ENCODE peak calls at places on chromosomes 5 and 9, in nine cellular contexts. P is AG04449, E is GM12865, C is A673, Z is lower leg skin, J is breast epithelium, N is endothelial cell of umbilical vein, L is IMR-90, W is neural crest cell. F is an unnamed sample.

GRCh38 chr5:40882291-40882690 is 27.0 kb upstream of the C7 start:
- DNase-seq in P (no peak), E (no peak), C (no peak), Z (no peak), J (no peak), N (no peak), L (no peak), W (no peak), F (no peak)

GRCh38 chr5:168401226-168401625 is 85.0 kb upstream of the RARS1 start:
- DNase-seq in P (no peak), E (no peak), C (no peak), Z (no peak), J (no peak), N (no peak), L (no peak), W (no peak), F (no peak)

GRCh38 chr9:131971482-131972074 is 108.1 kb downstream of the MED27 start:
- DNase-seq in P (no peak), E (no peak), C (no peak), Z (no peak), J (no peak), N (no peak), L (no peak), W (no peak), F (no peak)

GRCh38 chr9:110426052-110426709 is 88.5 kb upstream of the TXNDC8 start:
- DNase-seq in P (no peak), E (no peak), C (peak; percentile 18), Z (no peak), J (no peak), N (peak; percentile 16), L (peak; percentile 44), W (no peak), F (no peak)

GRCh38 chr5:173574983-173575382 is 41.5 kb downstream of the BOD1 start:
- DNase-seq in P (no peak), E (no peak), C (no peak), Z (peak; percentile 32), J (no peak), N (no peak), L (no peak), W (no peak), F (no peak)

GRCh38 chr9:95831810-95832209 is 43.7 kb upstream of the ERCC6L2 start:
- DNase-seq in P (no peak), E (no peak), C (no peak), Z (no peak), J (no peak), N (no peak), L (no peak), W (no peak), F (no peak)

GRCh38 chr5:125412051-125412560 is 665.7 kb upstream of the ZNF608 start:
- DNase-seq in P (no peak), E (peak; percentile 92), C (peak; percentile 12), Z (no peak), J (no peak), N (peak; percentile 64), L (no peak), W (no peak), F (peak; percentile 39)

GRCh38 chr5:143229426-143229895 is 174.0 kb downstream of the NR3C1 start:
- DNase-seq in P (no peak), E (peak; percentile 80), C (no peak), Z (peak; percentile 85), J (no peak), N (no peak), L (no peak), W (no peak), F (no peak)

GRCh38 chr5:55306641-55307382 is 682 bp downstream of the DHX29 start:
- DNase-seq in P (no peak), E (peak; percentile 20), C (no peak), Z (no peak), J (no peak), N (peak; percentile 49), L (no peak), W (no peak), F (no peak)

GRCh38 chr5:113510836-113511451 is 2.5 kb upstream of the YTHDC2 start:
- DNase-seq in P (no peak), E (peak; percentile 42), C (no peak), Z (no peak), J (no peak), N (peak; percentile 68), L (peak; percentile 69), W (no peak), F (no peak)

GRCh38 chr9:120924698-120925534 is 1.7 kb downstream of the TRAF1 start:
- DNase-seq in P (no peak), E (peak; percentile 47), C (no peak), Z (no peak), J (no peak), N (no peak), L (peak; percentile 35), W (no peak), F (no peak)

GRCh38 chr5:161266954-161267353 is 279.6 kb downstream of the GABRB2 start:
- DNase-seq in P (no peak), E (no peak), C (no peak), Z (no peak), J (no peak), N (no peak), L (no peak), W (no peak), F (no peak)

GRCh38 chr5:146825033-146825432 is 53.5 kb downstream of the PPP2R2B start:
- DNase-seq in P (no peak), E (peak; percentile 17), C (peak; percentile 50), Z (no peak), J (no peak), N (peak; percentile 11), L (peak; percentile 11), W (peak; percentile 71), F (no peak)

GRCh38 chr5:82597437-82597836 is 319.3 kb upstream of the RPS23 start:
- DNase-seq in P (no peak), E (no peak), C (peak; percentile 45), Z (no peak), J (no peak), N (no peak), L (no peak), W (no peak), F (no peak)
- TF ChIP-seq CTCF in P (no peak), E (peak; percentile 18), C (peak; percentile 59), Z (no peak), J (no peak), N (no peak), L (no peak), W (peak; percentile 24), F (peak; percentile 55)

DNA sequence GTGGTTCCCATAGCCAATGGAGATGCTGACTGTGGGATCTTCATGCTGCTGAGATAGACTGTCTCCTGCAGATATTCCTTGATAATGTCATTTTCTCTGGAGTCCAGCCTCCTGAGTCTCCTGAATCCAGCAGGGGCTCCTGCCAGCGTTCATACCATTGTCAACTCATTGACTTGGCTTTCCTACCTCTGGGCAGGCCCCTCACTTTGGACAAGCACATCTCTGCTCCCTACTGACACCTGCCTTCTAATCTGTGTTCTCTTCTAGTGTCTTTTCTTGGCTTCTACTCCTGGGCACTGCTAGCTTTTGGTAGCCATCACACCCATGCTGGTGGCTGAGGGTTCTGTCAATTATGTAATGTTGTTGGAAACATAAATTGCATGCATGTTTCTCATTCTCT is 138.0 kb downstream of the ADCY2 start:
- DNase-seq in P (no peak), E (no peak), C (no peak), Z (no peak), J (no peak), N (no peak), L (no peak), W (no peak), F (no peak)
- TF ChIP-seq CTCF in P (no peak), E (no peak), C (no peak), Z (no peak), J (no peak), N (no peak), L (no peak), W (no peak), F (no peak)

GRCh38 chr9:134025606-134026541 is 593 bp downstream of the BRD3OS start:
- DNase-seq in P (no peak), E (peak; percentile 64), C (peak; percentile 68), Z (no peak), J (no peak), N (peak; percentile 34), L (peak; percentile 41), W (peak; percentile 49), F (peak; percentile 59)
- TF ChIP-seq CTCF in P (peak; percentile 7), E (peak; percentile 22), C (peak; percentile 38), Z (no peak), J (no peak), N (peak; percentile 33), L (peak; percentile 28), W (peak; percentile 48), F (peak; percentile 33)

GRCh38 chr5:3736466-3736865 is 140.8 kb downstream of the IRX1 start:
- DNase-seq in P (no peak), E (no peak), C (no peak), Z (no peak), J (no peak), N (no peak), L (no peak), W (no peak), F (no peak)
- TF ChIP-seq CTCF in P (no peak), E (no peak), C (no peak), Z (no peak), J (no peak), N (no peak), L (no peak), W (no peak), F (no peak)

DNA sequence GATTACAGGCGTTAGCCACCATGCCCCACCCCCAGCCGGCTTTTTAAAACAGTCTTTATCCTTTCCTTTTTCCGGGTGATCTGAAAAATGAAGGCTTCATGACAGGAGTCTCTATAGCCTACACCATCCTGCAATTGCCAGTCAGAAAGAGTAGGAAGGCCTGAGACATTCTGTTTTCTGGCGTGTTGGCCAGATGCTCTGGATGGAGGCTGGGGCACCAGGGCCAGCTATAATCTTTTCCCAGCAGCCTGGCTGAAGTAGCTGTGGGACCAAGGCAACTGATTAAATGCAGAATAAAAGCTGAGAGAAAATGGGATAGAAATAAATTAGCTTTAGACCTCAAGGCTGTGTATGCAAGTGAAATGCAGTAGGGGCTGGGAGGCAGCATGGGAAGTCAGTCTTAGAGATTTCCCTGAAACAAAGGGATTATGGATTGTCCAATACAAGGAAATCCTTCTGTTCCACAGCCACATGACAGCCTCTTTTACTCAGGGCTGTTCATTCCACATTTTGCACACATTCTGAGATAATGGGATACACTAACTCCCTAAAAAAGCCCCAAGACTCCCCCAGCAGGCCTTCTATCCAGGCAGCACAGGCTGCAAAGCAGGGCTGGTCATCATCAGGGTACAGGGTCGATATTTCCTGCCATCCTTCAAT is 116.0 kb upstream of the LRRTM2 start:
- DNase-seq in P (no peak), E (no peak), C (no peak), Z (no peak), J (no peak), N (no peak), L (no peak), W (no peak), F (no peak)
- TF ChIP-seq CTCF in P (no peak), E (no peak), C (no peak), Z (no peak), J (no peak), N (no peak), L (no peak), W (no peak), F (no peak)

GRCh38 chr5:180648658-180649296 is 623 bp downstream of the FLT4 start:
- DNase-seq in P (no peak), E (no peak), C (no peak), Z (peak; percentile 77), J (no peak), N (no peak), L (no peak), W (peak; percentile 60), F (no peak)
- TF ChIP-seq CTCF in P (peak; percentile 17), E (peak; percentile 17), C (peak; percentile 33), Z (no peak), J (no peak), N (peak; percentile 53), L (peak; percentile 7), W (peak; percentile 47), F (no peak)

F was measured in BE2C.